ENCODE peak calls at places on chromosomes 6 and 20, in eight cellular contexts. C is left ventricle myocardium inferior; Y is Calu3; B is Panc1; T is AG04450; X is right lobe of liver; K is epithelial cell of esophagus; R is CD4-positive, alpha-beta T cell. J is an unnamed sample.

GRCh38 chr6:139296927-139297326 is 5.1 kb upstream of the TXLNB start:
- DNase-seq in R (no peak), K (peak; percentile 47), C (no peak), Y (no peak), B (no peak), T (no peak), X (no peak), J (no peak)

GRCh38 chr20:25361287-25361683 is 29.4 kb downstream of the ABHD12 start:
- DNase-seq in B (no peak), C (no peak), Y (no peak), T (no peak), R (no peak), K (peak; percentile 51), X (no peak), J (no peak)

GRCh38 chr6:160929831-160930230 is 61.7 kb upstream of the MAP3K4 start:
- DNase-seq in Y (no peak), R (no peak), K (no peak), B (no peak), C (no peak), T (no peak), X (no peak), J (no peak)

GRCh38 chr6:134447883-134448387 is 130.0 kb upstream of the SGK1 start:
- DNase-seq in T (peak; percentile 83), R (no peak), K (peak; percentile 91), X (no peak), C (no peak), Y (no peak), B (no peak), J (no peak)

GRCh38 chr6:4253604-4254211 is 118.3 kb upstream of the ECI2 start:
- DNase-seq in K (peak; percentile 70), X (no peak), B (no peak), C (no peak), T (peak; percentile 63), R (no peak), Y (peak; percentile 19), J (no peak)

GRCh38 chr6:145155411-145155810 is 579.9 kb downstream of the EPM2A start:
- DNase-seq in T (no peak), C (no peak), R (no peak), Y (no peak), X (no peak), K (peak; percentile 8), B (no peak), J (no peak)

GRCh38 chr6:16698988-16699868 is 62.0 kb downstream of the ATXN1 start:
- DNase-seq in B (no peak), K (peak; percentile 82), Y (no peak), R (no peak), X (no peak), T (no peak), C (no peak), J (no peak)

GRCh38 chr6:6751615-6752014 is 163.1 kb downstream of the LY86 start:
- DNase-seq in C (no peak), T (no peak), R (peak; percentile 16), X (no peak), B (no peak), K (no peak), Y (no peak), J (no peak)

GRCh38 chr6:28167068-28167467 is 25.4 kb downstream of the ZKSCAN8 start:
- DNase-seq in K (peak; percentile 94), B (no peak), T (peak; percentile 13), R (no peak), C (no peak), X (no peak), Y (no peak), J (no peak)

GRCh38 chr6:156851447-156851846 is 74.3 kb downstream of the ARID1B start:
- DNase-seq in K (no peak), R (no peak), C (no peak), B (no peak), X (no peak), Y (no peak), T (no peak), J (no peak)

GRCh38 chr20:8635048-8635572 is 433.8 kb upstream of the PLCB4 start:
- DNase-seq in K (no peak), Y (no peak), X (no peak), B (no peak), R (no peak), C (no peak), T (no peak), J (no peak)

GRCh38 chr20:35576816-35577215 is 34.9 kb downstream of the ERGIC3 start:
- DNase-seq in C (no peak), R (no peak), Y (no peak), X (no peak), K (no peak), B (no peak), T (no peak), J (no peak)

GRCh38 chr6:138508676-138508988 is 9.3 kb upstream of the NHSL1 start:
- DNase-seq in Y (no peak), R (no peak), K (no peak), X (no peak), B (no peak), T (no peak), C (no peak), J (no peak)

GRCh38 chr6:125041740-125042459 is 79.7 kb downstream of the RNF217 start:
- DNase-seq in X (no peak), Y (no peak), B (no peak), T (no peak), C (no peak), R (no peak), K (peak; percentile 85), J (no peak)

GRCh38 chr20:7851031-7851490 is 89.2 kb downstream of the HAO1 start:
- DNase-seq in Y (no peak), X (no peak), C (no peak), T (no peak), B (no peak), R (no peak), K (peak; percentile 87), J (no peak)

GRCh38 chr6:36127462-36128016 is 2.8 kb upstream of the MAPK13 start:
- DNase-seq in Y (peak; percentile 35), K (peak; percentile 54), B (peak; percentile 56), C (no peak), X (peak; percentile 78), R (no peak), T (peak; percentile 44), J (no peak)

GRCh38 chr6:47041741-47042140 is 391 bp downstream of the ADGRF1 start:
- DNase-seq in R (no peak), Y (no peak), T (no peak), K (no peak), X (no peak), B (no peak), C (no peak), J (no peak)

GRCh38 chr6:161439093-161439492 is 165.2 kb upstream of the AGPAT4 start:
- DNase-seq in Y (peak; percentile 76), C (peak; percentile 59), R (no peak), T (peak; percentile 63), K (peak; percentile 86), B (peak; percentile 65), X (peak; percentile 27), J (no peak)

GRCh38 chr20:57590485-57591288 is 29.5 kb downstream of the ZBP1 start:
- DNase-seq in R (no peak), T (no peak), K (no peak), C (no peak), B (no peak), X (peak; percentile 18), Y (no peak), J (no peak)
- TF ChIP-seq CTCF in R (no peak), T (no peak), K (no peak), C (no peak), B (no peak), X (no peak), Y (no peak), J (no peak)

GRCh38 chr6:44681782-44682181 is 294.3 kb downstream of the CDC5L start:
- DNase-seq in X (no peak), Y (peak; percentile 31), R (no peak), K (no peak), C (no peak), T (no peak), B (no peak), J (no peak)
- TF ChIP-seq CTCF in X (no peak), Y (no peak), R (no peak), K (no peak), C (no peak), T (no peak), B (no peak), J (no peak)

GRCh38 chr6:20948531-20948930 is 414.3 kb downstream of the CDKAL1 start:
- DNase-seq in T (no peak), B (no peak), C (no peak), R (no peak), K (no peak), X (no peak), Y (no peak), J (no peak)

GRCh38 chr6:20943922-20944321 is 409.7 kb downstream of the CDKAL1 start:
- DNase-seq in K (no peak), C (no peak), Y (no peak), X (no peak), B (no peak), R (no peak), T (no peak), J (no peak)

GRCh38 chr6:20947977-20948376 is 413.7 kb downstream of the CDKAL1 start:
- DNase-seq in C (no peak), K (no peak), R (no peak), Y (no peak), X (no peak), B (no peak), T (no peak), J (no peak)

GRCh38 chr6:20946890-20947289 is 412.6 kb downstream of the CDKAL1 start:
- DNase-seq in T (no peak), Y (no peak), X (no peak), K (no peak), R (no peak), B (no peak), C (no peak), J (no peak)

GRCh38 chr6:20946037-20946436 is 411.8 kb downstream of the CDKAL1 start:
- DNase-seq in B (no peak), Y (no peak), K (peak; percentile 20), R (no peak), X (no peak), T (no peak), C (no peak), J (no peak)
- TF ChIP-seq CTCF in B (peak; percentile 22), Y (peak; percentile 15), K (peak; percentile 32), R (no peak), X (no peak), T (peak; percentile 27), C (no peak), J (no peak)

DNA sequence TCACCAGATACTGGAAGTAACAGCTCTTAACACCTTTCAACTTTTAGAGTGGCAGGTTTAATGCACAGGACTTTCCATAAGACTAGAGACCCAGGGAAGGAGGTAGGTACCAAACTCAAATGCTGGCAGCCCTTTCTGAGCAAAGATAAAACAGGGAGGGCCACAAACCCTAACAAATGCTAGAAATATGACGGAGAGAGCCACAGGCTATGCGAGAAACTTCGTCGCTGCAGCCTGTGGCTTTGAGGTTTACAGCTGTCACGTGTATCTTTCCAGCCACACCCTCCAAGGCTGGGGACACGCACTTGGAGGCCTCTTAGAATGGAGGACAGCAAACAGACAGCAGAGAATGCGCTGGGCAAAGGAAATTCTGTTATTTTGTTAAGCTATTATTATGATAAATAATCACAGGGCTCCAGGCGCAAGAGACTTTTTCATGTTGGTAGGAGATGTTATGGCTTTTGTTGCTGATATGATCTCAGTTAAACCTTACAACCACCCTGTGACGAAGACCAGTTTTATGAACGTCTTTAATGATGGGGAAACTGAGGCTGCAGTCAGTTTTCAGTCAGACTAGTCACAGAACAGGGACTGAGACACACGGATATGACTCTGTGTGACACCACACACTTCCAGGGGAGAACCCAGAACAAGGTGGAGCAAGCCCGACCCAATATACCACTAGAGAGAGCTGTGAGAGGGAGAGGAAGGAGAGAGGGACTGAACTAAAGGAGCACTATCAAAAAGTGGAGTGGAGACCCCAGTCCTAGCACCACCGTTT is 2.0 kb downstream of the TRAM2 start:
- DNase-seq in Y (no peak), K (no peak), B (no peak), C (no peak), R (peak; percentile 56), T (no peak), X (no peak), J (no peak)
- TF ChIP-seq CTCF in Y (no peak), K (no peak), B (no peak), C (no peak), R (no peak), T (no peak), X (no peak), J (no peak)